ENCODE peak calls at places on chromosomes 12 and 14, in seven cellular contexts. Q is lung; S is CD8-positive, alpha-beta T cell; P is HFF-Myc; E is LNCaP clone FGC; I is lower lobe of right lung; F is heart right ventricle. J is an unnamed sample.

GRCh38 chr14:72965249-72965648 is 39.0 kb downstream of the DCAF4 start:
- DNase-seq in Q (no peak), S (no peak), P (no peak), E (no peak), I (no peak), F (no peak), J (no peak)

GRCh38 chr12:86663691-86664090 is 407.5 kb upstream of the MGAT4C start:
- DNase-seq in Q (no peak), S (no peak), P (no peak), E (no peak), I (no peak), F (no peak), J (no peak)

GRCh38 chr14:54440037-54440436 is 1.1 kb downstream of the CNIH1 start:
- DNase-seq in Q (no peak), S (no peak), P (no peak), E (no peak), I (no peak), F (no peak), J (no peak)

GRCh38 chr14:100372357-100373048 is 49.4 kb downstream of the SLC25A47 start:
- DNase-seq in Q (no peak), S (no peak), P (no peak), E (no peak), I (no peak), F (no peak), J (no peak)

GRCh38 chr12:95418142-95418541 is 55.8 kb upstream of the METAP2 start:
- DNase-seq in Q (no peak), S (no peak), P (no peak), E (no peak), I (no peak), F (no peak), J (no peak)

GRCh38 chr12:96026331-96026730 is 9.1 kb downstream of the LTA4H start:
- DNase-seq in Q (no peak), S (no peak), P (no peak), E (no peak), I (no peak), F (no peak), J (no peak)

GRCh38 chr14:32414808-32415255 is 85.7 kb downstream of the AKAP6 start:
- DNase-seq in Q (no peak), S (no peak), P (no peak), E (no peak), I (no peak), F (no peak), J (no peak)

GRCh38 chr12:131151558-131152345 is 198.0 kb downstream of the ADGRD1 start:
- DNase-seq in Q (no peak), S (no peak), P (no peak), E (no peak), I (no peak), F (no peak), J (no peak)

GRCh38 chr14:62655161-62655560 is 390.1 kb downstream of the KCNH5 start:
- DNase-seq in Q (no peak), S (no peak), P (no peak), E (no peak), I (no peak), F (no peak), J (no peak)

GRCh38 chr14:74492413-74493342 is at the start of gene NPC2:
- DNase-seq in Q (no peak), S (no peak), P (no peak), E (no peak), I (no peak), F (no peak), J (no peak)

GRCh38 chr14:22225526-22226133 is 363.4 kb downstream of the DAD1 start:
- DNase-seq in Q (no peak), S (no peak), P (no peak), E (no peak), I (no peak), F (no peak), J (no peak)

GRCh38 chr14:103514596-103515421 is 7.8 kb downstream of the CKB start:
- DNase-seq in Q (no peak), S (no peak), P (no peak), E (no peak), I (peak), F (no peak), J (no peak)

GRCh38 chr14:35332517-35333346 is 40.5 kb downstream of the PSMA6 start:
- DNase-seq in Q (no peak), S (peak), P (no peak), E (no peak), I (no peak), F (no peak), J (no peak)

GRCh38 chr12:69834147-69834546 is 9.1 kb downstream of the MYRFL start:
- DNase-seq in Q (no peak), S (no peak), P (no peak), E (no peak), I (no peak), F (no peak), J (no peak)

GRCh38 chr12:130878193-130879185 is 6.6 kb downstream of the RAN start:
- DNase-seq in Q (no peak), S (no peak), P (no peak), E (no peak), I (no peak), F (no peak), J (no peak)

DNA sequence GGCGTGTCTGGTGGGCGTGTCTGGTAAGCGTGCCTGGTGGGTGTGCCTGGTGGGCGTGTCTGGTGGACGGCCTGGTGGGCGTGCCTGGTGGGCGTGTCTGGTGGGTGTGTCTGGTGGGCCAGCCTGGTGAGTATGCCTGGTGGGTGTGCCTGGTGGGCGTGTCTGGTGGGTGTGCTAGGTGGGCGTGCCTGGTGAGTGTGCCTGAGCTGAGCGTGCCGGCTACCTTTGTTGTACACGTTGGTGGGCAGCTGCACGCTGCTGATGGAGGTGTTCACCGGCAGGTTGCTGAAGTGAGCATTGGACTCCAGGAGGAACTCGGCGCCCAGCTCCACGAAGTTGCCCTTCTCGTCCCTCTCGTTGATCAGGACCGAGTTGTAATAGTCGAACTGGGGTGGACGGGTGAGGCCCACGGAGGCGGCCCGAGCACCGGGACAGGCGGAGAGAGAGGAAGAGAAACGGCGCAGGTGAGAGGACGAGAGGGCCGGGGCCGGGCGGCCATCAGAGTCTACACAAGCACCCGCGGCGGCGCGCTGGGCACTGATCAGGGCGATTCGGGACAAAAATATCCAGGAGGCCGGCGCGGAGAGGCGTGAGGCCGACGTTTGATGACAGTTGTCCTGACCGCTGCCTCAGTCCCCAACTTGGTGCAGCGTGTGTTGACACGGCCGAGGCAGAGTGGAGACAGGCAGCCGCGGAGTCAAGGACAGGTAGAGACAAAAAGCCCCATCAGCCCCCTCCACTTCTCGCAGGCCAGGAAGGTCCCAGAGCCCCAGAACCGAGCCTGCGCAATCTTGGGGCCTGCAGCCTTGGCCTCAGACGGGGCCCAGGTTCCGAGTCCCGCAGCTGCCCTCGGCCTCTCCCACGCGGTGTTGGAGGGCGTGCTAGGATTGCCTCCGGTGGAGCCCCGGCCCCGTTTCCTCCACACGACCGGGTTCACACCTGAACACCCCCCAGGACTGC is 10.5 kb downstream of the CACNA2D4 start:
- DNase-seq in Q (peak), S (no peak), P (no peak), E (no peak), I (peak), F (no peak), J (no peak)
- H3K4me3 ChIP-seq in Q (no peak), S (peak), P (no peak), E (no peak), I (peak), F (peak), J (no peak)

GRCh38 chr14:82872494-82872893 is 1338.8 kb upstream of the SEL1L start:
- DNase-seq in Q (no peak), S (no peak), P (no peak), E (no peak), I (no peak), F (no peak), J (no peak)
- TF ChIP-seq CTCF in Q (no peak), S (no peak), P (no peak), E (peak), I (peak), F (no peak), J (peak)

GRCh38 chr12:19683178-19683927 is 244.1 kb downstream of the AEBP2 start:
- DNase-seq in Q (no peak), S (no peak), P (peak), E (no peak), I (no peak), F (no peak), J (no peak)
- H3K4me3 ChIP-seq in Q (no peak), S (no peak), P (no peak), E (no peak), I (no peak), F (no peak), J (no peak)

GRCh38 chr12:59677857-59678256 is 82.0 kb downstream of the SLC16A7 start:
- DNase-seq in Q (no peak), S (no peak), P (no peak), E (no peak), I (no peak), F (no peak), J (no peak)
- TF ChIP-seq CTCF in Q (no peak), S (no peak), P (no peak), E (no peak), I (no peak), F (no peak), J (no peak)

GRCh38 chr14:91419044-91419397 is 1.4 kb upstream of the CCDC88C start:
- DNase-seq in Q (no peak), S (no peak), P (no peak), E (no peak), I (no peak), F (no peak), J (no peak)
- H3K4me3 ChIP-seq in Q (no peak), S (peak), P (no peak), E (no peak), I (peak), F (no peak), J (no peak)

J was measured in GM12864.